ENCODE peak calls at places on chromosomes 4 and X, in four cellular contexts. X is kidney; O is transverse colon; D is CD8-positive, alpha-beta T cell. V is an unnamed sample.

GRCh38 chr4:153570228-153570973 is 104.2 kb downstream of the TMEM131L start:
- DNase-seq in X (no peak), O (no peak), D (no peak), V (no peak)

GRCh38 chr4:107719211-107719926 is 665 bp downstream of the PAPSS1 start:
- DNase-seq in X (no peak), O (no peak), D (no peak), V (no peak)

GRCh38 chr4:182309877-182310276 is 66.7 kb downstream of the TENM3 start:
- DNase-seq in X (no peak), O (no peak), D (no peak), V (no peak)

GRCh38 chr4:140252144-140252741 is 98.3 kb upstream of the MAML3 start:
- DNase-seq in X (peak; percentile 72), O (peak; percentile 46), D (no peak), V (no peak)

GRCh38 chrX:1462110-1462509 is 9.4 kb upstream of the ASMTL start:
- DNase-seq in X (no peak), O (no peak), D (no peak), V (no peak)

GRCh38 chr4:30867427-30867826 is 147.3 kb downstream of the PCDH7 start:
- DNase-seq in X (no peak), O (peak; percentile 11), D (no peak), V (peak; percentile 21)

GRCh38 chr4:791866-792630 is 33.9 kb downstream of the CPLX1 start:
- DNase-seq in X (peak; percentile 74), O (peak; percentile 55), D (no peak), V (no peak)

GRCh38 chr4:10015140-10015753 is 6.0 kb downstream of the SLC2A9 start:
- DNase-seq in X (no peak), O (peak; percentile 63), D (no peak), V (no peak)

GRCh38 chrX:43333543-43333942 is 322.6 kb upstream of the MAOA start:
- DNase-seq in X (no peak), O (no peak), D (no peak), V (no peak)

GRCh38 chr4:24971192-24971591 is 58.4 kb upstream of the CCDC149 start:
- DNase-seq in X (peak; percentile 85), O (no peak), D (no peak), V (no peak)

GRCh38 chr4:127622923-127623754 is 9.6 kb upstream of the INTU start:
- DNase-seq in X (peak; percentile 80), O (peak; percentile 13), D (no peak), V (peak; percentile 30)

GRCh38 chrX:15498741-15499140 is 1.9 kb upstream of the BMX start:
- DNase-seq in X (no peak), O (no peak), D (no peak), V (no peak)

GRCh38 chr4:25674386-25674785 is 18.7 kb downstream of the SLC34A2 start:
- DNase-seq in X (no peak), O (no peak), D (no peak), V (no peak)

GRCh38 chrX:40007136-40007535 is 90.6 kb downstream of the BCOR start:
- DNase-seq in X (no peak), O (no peak), D (no peak), V (no peak)

GRCh38 chrX:154658187-154658586 is 4.8 kb upstream of the CTAG2 start:
- DNase-seq in X (peak; percentile 61), O (no peak), D (no peak), V (no peak)

GRCh38 chr4:184355111-184355604 is 119.2 kb downstream of the IRF2 start:
- DNase-seq in X (no peak), O (no peak), D (no peak), V (peak; percentile 64)

GRCh38 chr4:113760852-113761681 is 471 bp downstream of the CAMK2D start:
- DNase-seq in X (peak; percentile 95), O (peak; percentile 84), D (no peak), V (peak; percentile 91)

GRCh38 chrX:111095974-111096870 is at the start of gene PAK3:
- DNase-seq in X (peak; percentile 69), O (peak; percentile 14), D (no peak), V (peak; percentile 66)

GRCh38 chrX:119692241-119693031 is 532 bp downstream of the SEPTIN6 start:
- DNase-seq in X (peak; percentile 81), O (peak; percentile 47), D (no peak), V (peak; percentile 72)

GRCh38 chr4:2634014-2634413 is 97.6 kb downstream of the FAM193A start:
- DNase-seq in X (no peak), O (no peak), D (no peak), V (no peak)

GRCh38 chrX:154121961-154122360 is 22.1 kb upstream of the OPN1LW start:
- DNase-seq in X (peak; percentile 83), O (no peak), D (no peak), V (no peak)

GRCh38 chr4:184811484-184812180 is 14.1 kb downstream of the ACSL1 start:
- DNase-seq in X (no peak), O (no peak), D (no peak), V (peak; percentile 65)

GRCh38 chr4:76589872-76590846 is 155.1 kb downstream of the SHROOM3 start:
- DNase-seq in X (peak; percentile 84), O (peak; percentile 51), D (no peak), V (peak; percentile 70)

GRCh38 chrX:41481264-41482109 is 34.3 kb downstream of the NYX start:
- DNase-seq in X (no peak), O (no peak), D (no peak), V (no peak)

GRCh38 chr4:67327245-67327860 is 217.9 kb downstream of the CENPC start:
- DNase-seq in X (no peak), O (peak; percentile 46), D (peak; percentile 18), V (peak; percentile 48)

GRCh38 chr4:90137545-90137944 is 10.4 kb downstream of the CCSER1 start:
- DNase-seq in X (no peak), O (no peak), D (no peak), V (no peak)

GRCh38 chrX:42085836-42086235 is 162.5 kb upstream of the CASK start:
- DNase-seq in X (no peak), O (no peak), D (no peak), V (no peak)

GRCh38 chrX:29852767-29853166 is 362.6 kb upstream of the MAGEB2 start:
- DNase-seq in X (no peak), O (no peak), D (no peak), V (no peak)

GRCh38 chr4:5139141-5139540 is 87.9 kb downstream of the STK32B start:
- DNase-seq in X (no peak), O (no peak), D (no peak), V (no peak)

GRCh38 chr4:89022426-89023128 is 34.4 kb downstream of the FAM13A start:
- DNase-seq in X (no peak), O (no peak), D (no peak), V (no peak)

GRCh38 chrX:154724999-154725756 is 25.7 kb downstream of the GAB3 start:
- DNase-seq in X (no peak), O (no peak), D (no peak), V (no peak)

GRCh38 chr4:150464523-150464922 is 117.4 kb upstream of the MAB21L2 start:
- DNase-seq in X (no peak), O (no peak), D (no peak), V (no peak)

GRCh38 chrX:39445336-39445735 is 644.1 kb downstream of the MID1IP1 start:
- DNase-seq in X (no peak), O (peak; percentile 20), D (no peak), V (no peak)

GRCh38 chrX:69189972-69190371 is 24.7 kb upstream of the PJA1 start:
- DNase-seq in X (peak; percentile 76), O (no peak), D (no peak), V (no peak)

GRCh38 chr4:177573487-177573886 is 131.2 kb upstream of the AGA start:
- DNase-seq in X (no peak), O (no peak), D (no peak), V (no peak)

GRCh38 chrX:123873956-123874355 is 14.1 kb downstream of the XIAP start:
- DNase-seq in X (no peak), O (no peak), D (no peak), V (no peak)
- H3K27ac ChIP-seq in X (no peak overlapping the region), O (no peak overlapping the region), D (no peak overlapping the region), V (no peak overlapping the region)

DNA sequence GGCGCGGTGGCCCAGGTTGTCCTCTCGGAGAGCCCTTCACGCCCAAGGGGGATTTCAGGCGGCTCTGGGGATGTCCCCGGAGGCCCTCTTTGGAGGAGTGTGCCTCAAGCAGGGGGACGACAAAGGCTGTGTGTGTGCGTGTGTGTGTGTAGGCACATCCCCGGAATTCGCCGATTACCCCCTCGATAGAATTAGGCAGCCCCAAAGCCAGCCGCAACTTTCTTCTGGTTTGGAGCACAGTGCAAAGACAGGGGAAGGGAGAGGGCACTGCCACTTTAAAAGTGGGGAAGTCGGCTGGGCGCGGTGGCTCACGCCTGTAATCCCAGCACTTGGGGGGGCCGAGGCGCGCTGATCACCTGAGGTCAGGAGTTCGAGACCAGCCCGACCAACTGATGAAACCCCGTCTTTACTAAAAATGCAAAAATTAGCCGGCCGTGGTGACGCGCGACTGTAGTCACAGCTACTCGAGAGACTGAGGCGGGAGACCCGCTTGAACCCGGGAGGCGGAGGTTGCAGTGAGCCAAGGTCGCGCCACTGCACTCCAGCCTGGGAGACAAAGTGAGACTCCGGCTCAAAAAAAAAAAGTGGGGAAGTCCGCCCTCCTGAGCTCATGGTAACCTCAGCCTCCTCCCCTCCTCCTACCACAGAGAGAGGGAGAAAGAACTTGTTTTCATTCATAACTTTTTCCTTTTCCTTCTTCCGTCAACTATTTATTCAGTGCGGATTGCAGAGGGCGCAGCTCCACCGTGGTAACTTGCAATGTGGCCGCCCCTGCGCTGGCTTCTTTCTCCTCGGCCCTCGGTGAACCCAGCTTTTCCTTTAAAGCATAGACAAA is 2.4 kb downstream of the SPRY1 start:
- DNase-seq in X (peak; percentile 90), O (peak; percentile 69), D (peak; percentile 7), V (peak; percentile 63)
- TF ChIP-seq CTCF in X (peak; percentile 15), O (no peak), D (no peak), V (no peak)

DNA sequence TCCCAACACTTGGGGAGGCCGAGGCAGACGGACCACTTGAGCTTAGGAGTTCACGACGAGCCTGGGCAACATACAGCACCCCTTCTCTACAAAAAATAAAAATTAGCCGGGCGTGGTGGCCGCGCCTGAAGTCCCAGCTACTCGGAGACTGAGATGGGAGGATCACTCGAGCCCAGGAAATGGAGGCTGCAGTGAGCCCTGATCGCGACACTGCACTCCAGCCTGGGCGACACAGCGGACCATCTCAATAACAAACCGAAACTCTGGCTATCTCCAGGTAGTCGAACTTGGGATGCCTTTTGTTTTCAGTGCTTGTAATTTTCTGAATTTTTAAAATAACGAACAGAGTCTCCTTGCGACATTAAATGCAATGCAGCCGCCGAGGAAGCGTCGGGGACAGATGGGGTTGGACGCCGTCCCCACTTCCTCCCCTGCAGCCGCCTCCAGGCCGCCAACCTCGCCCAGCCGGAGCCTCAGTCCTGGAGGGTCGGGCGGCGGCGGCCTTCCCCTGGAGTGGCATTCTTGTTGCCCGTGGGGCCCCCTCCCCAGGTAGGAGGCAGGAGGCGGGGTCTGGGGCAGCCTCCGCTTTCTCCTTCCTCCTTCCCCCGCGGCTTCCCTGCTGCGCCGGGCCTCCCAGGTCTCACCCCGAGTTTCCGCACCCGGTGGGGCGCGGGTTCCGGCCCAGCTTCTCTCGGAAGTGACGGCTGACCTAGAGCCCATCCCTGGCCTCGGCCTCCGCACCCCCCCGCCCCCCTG is 14.6 kb downstream of the HMX1 start:
- DNase-seq in X (no peak), O (no peak), D (no peak), V (no peak)
- H3K4me3 ChIP-seq in X (no peak overlapping the region), O (no peak overlapping the region), D (no peak overlapping the region), V (peak overlapping the region; percentile 12)

DNA sequence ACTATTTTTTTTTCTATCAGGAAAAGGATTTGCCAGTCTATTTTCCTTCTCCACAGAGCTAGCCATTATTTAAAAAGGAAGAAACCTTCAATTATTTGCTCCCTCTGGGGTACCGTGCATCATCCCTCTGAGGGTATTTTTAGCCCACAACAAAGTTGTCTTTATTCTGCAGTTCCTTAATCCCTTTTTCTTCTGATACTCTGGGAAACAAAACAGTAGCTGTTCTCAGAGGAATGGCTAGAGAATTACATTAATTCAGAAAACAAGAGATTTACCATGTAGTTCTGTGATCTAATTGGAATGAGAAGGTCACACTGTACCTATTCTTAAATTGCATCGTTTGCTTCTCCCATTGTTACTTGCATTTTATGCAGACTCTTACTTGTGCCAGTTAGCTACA is 1056.7 kb downstream of the STIM2 start:
- DNase-seq in X (no peak), O (no peak), D (no peak), V (no peak)
- H3K27ac ChIP-seq in X (no peak overlapping the region), O (no peak overlapping the region), D (no peak overlapping the region), V (no peak overlapping the region)